ENCODE peak calls at places on chromosomes 16 and 17, in four cellular contexts. One of them, this sample, is unnamed.

GRCh38 chr16:82194076-82194475 is 24.1 kb upstream of the MPHOSPH6 start:
- DNase-seq in breast epithelium: no peak
- DNase-seq in IMR-90: no peak
- DNase-seq in GM12878: no peak
- DNase-seq in this sample: no peak

GRCh38 chr17:26962255-26963162 is 331.4 kb upstream of the WSB1 start:
- DNase-seq in breast epithelium: no peak
- DNase-seq in IMR-90: no peak
- DNase-seq in GM12878: no peak
- DNase-seq in this sample: no peak

GRCh38 chr17:4161560-4162221 is 18.7 kb downstream of the CYB5D2 start:
- DNase-seq in breast epithelium: no peak
- DNase-seq in IMR-90: no peak
- DNase-seq in GM12878: no peak
- DNase-seq in this sample: no peak

GRCh38 chr17:1972429-1973160 is 52.5 kb downstream of the RTN4RL1 start:
- DNase-seq in breast epithelium: no peak
- DNase-seq in IMR-90: peak; percentile 12
- DNase-seq in GM12878: no peak
- DNase-seq in this sample: no peak

GRCh38 chr17:11814655-11815262 is 182.5 kb downstream of the ZNF18 start:
- DNase-seq in breast epithelium: no peak
- DNase-seq in IMR-90: no peak
- DNase-seq in GM12878: no peak
- DNase-seq in this sample: no peak

GRCh38 chr16:369275-369865 is 968 bp downstream of the MRPL28 start:
- DNase-seq in breast epithelium: no peak
- DNase-seq in IMR-90: no peak
- DNase-seq in GM12878: no peak
- DNase-seq in this sample: no peak

GRCh38 chr16:19710191-19710908 is 7.7 kb downstream of the KNOP1 start:
- DNase-seq in breast epithelium: no peak
- DNase-seq in IMR-90: no peak
- DNase-seq in GM12878: no peak
- DNase-seq in this sample: no peak

GRCh38 chr17:66777689-66778225 is 57.2 kb upstream of the CACNG5 start:
- DNase-seq in breast epithelium: no peak
- DNase-seq in IMR-90: peak; percentile 44
- DNase-seq in GM12878: no peak
- DNase-seq in this sample: no peak

GRCh38 chr16:17510532-17510931 is 39.8 kb upstream of the XYLT1 start:
- DNase-seq in breast epithelium: no peak
- DNase-seq in IMR-90: peak; percentile 35
- DNase-seq in GM12878: no peak
- DNase-seq in this sample: no peak

GRCh38 chr17:30954046-30954805 is 16.6 kb upstream of the RNF135 start:
- DNase-seq in breast epithelium: no peak
- DNase-seq in IMR-90: peak; percentile 24
- DNase-seq in GM12878: no peak
- DNase-seq in this sample: no peak

GRCh38 chr17:69058165-69058564 is 2.6 kb downstream of the ABCA9 start:
- DNase-seq in breast epithelium: no peak
- DNase-seq in IMR-90: no peak
- DNase-seq in GM12878: no peak
- DNase-seq in this sample: no peak

GRCh38 chr16:67100569-67101300 is 9.0 kb upstream of the PHAF1 start:
- DNase-seq in breast epithelium: no peak
- DNase-seq in IMR-90: peak; percentile 56
- DNase-seq in GM12878: no peak
- DNase-seq in this sample: no peak

GRCh38 chr17:50634123-50634914 is at the start of gene ABCC3:
- DNase-seq in breast epithelium: peak; percentile 60
- DNase-seq in IMR-90: no peak
- DNase-seq in GM12878: no peak
- DNase-seq in this sample: no peak

GRCh38 chr17:75996665-75997590 is 3.7 kb upstream of the CDK3 start:
- DNase-seq in breast epithelium: peak; percentile 78
- DNase-seq in IMR-90: peak; percentile 58
- DNase-seq in GM12878: peak; percentile 45
- DNase-seq in this sample: peak; percentile 83

GRCh38 chr16:4316103-4316731 is 350 bp downstream of the GLIS2 start:
- DNase-seq in breast epithelium: no peak
- DNase-seq in IMR-90: no peak
- DNase-seq in GM12878: no peak
- DNase-seq in this sample: no peak

DNA sequence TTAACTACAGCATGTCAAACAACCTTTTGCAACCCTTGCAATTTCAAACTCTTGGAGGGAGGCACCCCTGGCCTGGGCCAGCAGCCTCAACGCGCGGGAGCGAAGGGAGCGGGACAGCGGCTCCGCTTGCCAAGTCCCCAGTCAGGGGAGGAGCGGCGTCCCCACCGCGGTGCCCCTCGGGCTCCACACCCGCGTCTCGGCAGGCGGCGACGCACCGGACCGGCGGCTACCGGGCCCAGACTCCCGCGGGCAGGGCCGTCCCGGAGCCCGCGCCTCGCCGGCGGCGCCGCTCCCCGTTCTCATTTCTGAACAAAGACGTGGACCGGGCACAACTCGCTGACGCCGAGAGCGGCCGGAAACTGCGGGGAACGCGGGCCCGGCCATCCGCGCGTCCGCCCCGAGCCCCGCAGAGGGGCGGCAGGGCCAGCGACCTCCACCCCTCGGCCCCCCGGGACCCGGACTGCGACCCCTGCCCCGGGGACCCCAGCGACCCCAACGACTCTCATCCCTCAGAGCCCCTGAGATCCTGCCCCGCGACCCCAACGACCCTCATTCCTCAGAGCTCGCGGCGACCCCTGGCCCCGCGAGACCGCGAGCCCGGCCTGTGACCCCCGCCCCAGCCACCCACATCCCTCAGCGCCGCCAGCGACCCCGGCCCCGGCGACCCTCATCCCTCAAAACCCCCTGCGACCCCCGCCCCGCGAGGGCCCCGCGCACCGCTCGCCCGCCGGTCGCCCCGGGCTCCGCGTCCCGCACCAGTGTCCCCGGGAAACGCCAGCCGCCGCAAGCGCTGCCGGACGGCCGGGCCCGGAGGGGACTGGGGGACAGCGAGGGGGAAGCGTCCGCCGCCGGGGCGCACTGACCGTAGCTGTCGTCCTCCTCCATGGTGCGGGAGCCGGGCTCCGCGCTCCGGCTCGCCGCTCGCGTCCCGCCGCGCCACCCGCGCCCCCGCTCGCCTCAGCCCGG is at the start of gene CYTH1:
- DNase-seq in breast epithelium: no peak
- DNase-seq in IMR-90: no peak
- DNase-seq in GM12878: no peak
- DNase-seq in this sample: no peak
- TF ChIP-seq POLR2A in breast epithelium: no peak
- TF ChIP-seq POLR2A in IMR-90: peak; percentile 63
- TF ChIP-seq POLR2A in GM12878: peak; percentile 85
- TF ChIP-seq POLR2A in this sample: peak; percentile 88

DNA sequence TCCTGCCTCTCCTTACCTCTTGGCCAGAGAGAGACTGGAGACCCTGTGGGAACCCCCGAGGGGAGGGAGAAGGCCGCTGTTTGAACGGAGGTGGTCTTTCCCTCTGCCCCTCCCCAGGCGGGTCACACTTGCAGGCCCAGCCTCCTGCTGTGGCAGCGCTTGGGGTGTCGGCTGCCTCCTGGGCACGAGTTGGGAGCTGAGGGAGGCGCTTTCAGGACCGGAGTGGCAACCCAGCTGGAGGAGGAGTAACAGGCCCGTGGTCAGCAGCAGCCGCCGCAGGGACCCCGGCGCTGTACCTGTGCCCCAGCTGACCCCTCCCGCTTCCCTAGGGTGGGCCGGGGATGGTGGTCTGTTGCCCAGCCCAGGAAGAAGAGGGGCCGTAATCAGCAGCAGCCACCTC is 278.3 kb downstream of the SEC14L1 start:
- DNase-seq in breast epithelium: no peak
- DNase-seq in IMR-90: no peak
- DNase-seq in GM12878: no peak
- DNase-seq in this sample: no peak
- H3K27ac ChIP-seq in breast epithelium: peak overlapping the region; percentile 96
- H3K27ac ChIP-seq in IMR-90: no peak overlapping the region
- H3K27ac ChIP-seq in GM12878: no peak overlapping the region
- H3K27ac ChIP-seq in this sample: peak overlapping the region; percentile 98

GRCh38 chr16:74744566-74744965 is 30.1 kb downstream of the FA2H start:
- DNase-seq in breast epithelium: no peak
- DNase-seq in IMR-90: no peak
- DNase-seq in GM12878: no peak
- DNase-seq in this sample: no peak
- H3K27me3 ChIP-seq in breast epithelium: no peaks in the 10 kb centered on the region
- H3K27me3 ChIP-seq in IMR-90: no peaks in the 10 kb centered on the region
- H3K27me3 ChIP-seq in GM12878: no peaks in the 10 kb centered on the region
- H3K27me3 ChIP-seq in this sample: no peaks in the 10 kb centered on the region

GRCh38 chr16:71672125-71672524 is 46.1 kb downstream of the MARVELD3 start:
- DNase-seq in breast epithelium: no peak
- DNase-seq in IMR-90: no peak
- DNase-seq in GM12878: no peak
- DNase-seq in this sample: no peak

GRCh38 chr16:71671165-71671564 is 45.2 kb downstream of the MARVELD3 start:
- DNase-seq in breast epithelium: no peak
- DNase-seq in IMR-90: no peak
- DNase-seq in GM12878: no peak
- DNase-seq in this sample: no peak

GRCh38 chr16:71670537-71670936 is 44.6 kb downstream of the MARVELD3 start:
- DNase-seq in breast epithelium: no peak
- DNase-seq in IMR-90: no peak
- DNase-seq in GM12878: no peak
- DNase-seq in this sample: no peak

GRCh38 chr16:71666928-71667707 is 41.1 kb downstream of the MARVELD3 start:
- DNase-seq in breast epithelium: no peak
- DNase-seq in IMR-90: no peak
- DNase-seq in GM12878: no peak
- DNase-seq in this sample: no peak

DNA sequence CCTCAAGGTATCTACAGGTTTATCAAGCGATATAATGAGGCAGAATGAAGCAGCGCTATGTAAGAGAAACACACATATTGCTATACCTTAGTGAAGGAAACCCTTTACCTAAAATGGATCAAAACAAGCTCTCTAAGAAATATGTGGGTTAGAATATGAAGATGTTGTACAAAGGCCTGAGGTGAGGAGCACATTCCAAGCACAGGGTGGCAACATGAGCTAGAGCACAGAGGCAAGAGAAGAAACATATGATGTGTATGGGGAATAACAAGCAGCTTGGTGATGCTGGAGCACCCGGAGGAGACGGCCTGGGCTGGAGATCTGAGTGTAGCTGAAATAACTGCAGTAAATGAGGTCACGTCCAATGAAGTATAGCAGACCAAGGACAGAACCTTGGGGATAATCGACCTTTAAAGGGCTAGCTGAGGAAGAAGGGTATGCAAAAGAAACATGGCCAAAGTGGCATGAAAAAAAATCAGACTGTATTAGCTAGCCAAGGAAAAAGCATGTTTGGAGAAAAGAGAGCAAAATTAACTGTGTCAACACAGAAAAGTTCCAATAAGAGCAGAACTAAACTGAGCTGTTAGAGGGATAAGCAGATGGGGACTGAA is 44.0 kb downstream of the MARVELD3 start:
- DNase-seq in breast epithelium: no peak
- DNase-seq in IMR-90: no peak
- DNase-seq in GM12878: no peak
- DNase-seq in this sample: no peak
- TF ChIP-seq POLR2A in breast epithelium: no peak
- TF ChIP-seq POLR2A in IMR-90: no peak
- TF ChIP-seq POLR2A in GM12878: no peak
- TF ChIP-seq POLR2A in this sample: no peak

GRCh38 chr17:78717431-78717980 is 64.6 kb downstream of the CYTH1 start:
- DNase-seq in breast epithelium: no peak
- DNase-seq in IMR-90: peak; percentile 26
- DNase-seq in GM12878: no peak
- DNase-seq in this sample: no peak

GRCh38 chr17:78716292-78716691 is 65.8 kb downstream of the CYTH1 start:
- DNase-seq in breast epithelium: no peak
- DNase-seq in IMR-90: no peak
- DNase-seq in GM12878: no peak
- DNase-seq in this sample: no peak

GRCh38 chr17:78715876-78716275 is 66.2 kb downstream of the CYTH1 start:
- DNase-seq in breast epithelium: no peak
- DNase-seq in IMR-90: no peak
- DNase-seq in GM12878: no peak
- DNase-seq in this sample: no peak

GRCh38 chr17:78715000-78715771 is 66.9 kb downstream of the CYTH1 start:
- DNase-seq in breast epithelium: no peak
- DNase-seq in IMR-90: no peak
- DNase-seq in GM12878: no peak
- DNase-seq in this sample: no peak

DNA sequence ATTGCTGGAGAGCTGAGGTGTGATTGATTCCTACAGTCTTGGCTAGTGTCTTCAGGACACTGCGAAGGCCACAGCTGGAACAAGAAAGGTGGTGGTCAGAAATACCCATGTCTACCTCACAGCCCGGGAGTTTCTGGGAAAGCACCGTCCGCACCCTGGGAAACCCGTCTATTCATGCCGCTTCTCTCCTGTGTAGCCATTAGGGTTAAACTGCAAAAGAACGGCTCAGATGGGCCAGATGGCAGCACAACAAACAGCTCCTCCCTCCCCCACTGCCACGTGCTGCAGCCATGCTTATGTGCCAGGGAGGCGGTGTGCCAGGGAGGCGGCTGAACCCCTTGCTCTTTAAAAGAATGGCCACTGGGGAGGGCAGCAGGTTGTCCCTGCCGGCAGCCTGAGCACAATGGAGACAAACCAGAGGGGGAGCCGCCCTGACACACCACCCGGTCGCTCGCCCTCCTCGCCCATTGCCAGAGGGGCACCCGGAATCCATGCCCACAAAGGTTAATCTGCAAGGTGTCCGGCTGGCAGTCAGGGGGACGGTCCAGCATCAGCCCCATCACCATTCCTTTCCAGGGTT is 65.2 kb downstream of the CYTH1 start:
- DNase-seq in breast epithelium: peak; percentile 69
- DNase-seq in IMR-90: peak; percentile 22
- DNase-seq in GM12878: no peak
- DNase-seq in this sample: no peak
- H3K27ac ChIP-seq in breast epithelium: peak overlapping the region; percentile 64
- H3K27ac ChIP-seq in IMR-90: no peak overlapping the region
- H3K27ac ChIP-seq in GM12878: peak overlapping the region; percentile 87
- H3K27ac ChIP-seq in this sample: peak overlapping the region; percentile 62

DNA sequence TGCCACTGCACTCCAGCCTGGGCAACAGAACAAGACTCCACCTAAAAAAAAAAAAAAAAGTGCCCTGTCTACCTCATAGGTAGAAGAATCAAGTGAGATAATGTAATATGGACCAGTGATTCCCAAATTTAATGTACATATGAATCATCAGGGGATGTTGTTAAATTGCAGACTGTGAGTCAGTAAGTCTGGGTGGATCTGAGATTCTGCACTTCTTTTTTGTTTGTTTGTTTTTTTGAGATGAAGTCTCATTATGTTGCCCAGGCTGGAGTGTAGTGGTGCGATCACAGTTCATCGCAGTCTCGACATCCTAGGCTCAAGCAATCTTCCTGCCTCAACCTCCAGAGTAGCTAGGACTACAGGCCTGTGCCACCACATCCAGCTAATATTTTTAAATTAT is 31.6 kb downstream of the HOXB1 start:
- DNase-seq in breast epithelium: no peak
- DNase-seq in IMR-90: peak; percentile 72
- DNase-seq in GM12878: no peak
- DNase-seq in this sample: no peak
- H3K27me3 ChIP-seq in breast epithelium: no peaks in the 10 kb centered on the region
- H3K27me3 ChIP-seq in IMR-90: no peaks in the 10 kb centered on the region
- H3K27me3 ChIP-seq in GM12878: no peaks in the 10 kb centered on the region
- H3K27me3 ChIP-seq in this sample: no peaks in the 10 kb centered on the region

This sample was measured in vagina.